ENCODE peak calls at places on chromosomes 2 and 18, in eight cellular contexts. One of them, this sample, is unnamed.
A peak's percentile ranks its signal among the peaks of the same experiment; 100 is the strongest.

GRCh38 chr2:218169757-218170546 is 3.2 kb upstream of the CXCR1 start:
- DNase-seq in activated naive CD4-positive, alpha-beta T cell treated with anti-CD3 and anti-CD28 coated beads, Interleukin-2, amount 10 ng/mL, durations not matched to agents 7 days and 5 days: no peak
- DNase-seq in brain microvascular endothelial cell: no peak
- DNase-seq in RPMI7951: no peak
- DNase-seq in activated CD4-positive, CD25-positive, alpha-beta regulatory T cell treated with anti-CD3 and anti-CD28 coated beads, Interleukin-2, amount 50 U/mL, for 72 hours: no peak
- DNase-seq in CD4-positive, alpha-beta T cell: no peak
- DNase-seq in NCI-H1105: no peak
- DNase-seq in kidney epithelial cell: no peak
- DNase-seq in this sample: no peak

GRCh38 chr2:72745679-72746368 is 80.0 kb downstream of the EXOC6B start:
- DNase-seq in activated naive CD4-positive, alpha-beta T cell treated with anti-CD3 and anti-CD28 coated beads, Interleukin-2, amount 10 ng/mL, durations not matched to agents 7 days and 5 days: no peak
- DNase-seq in brain microvascular endothelial cell: peak; percentile 42
- DNase-seq in RPMI7951: peak; percentile 59
- DNase-seq in activated CD4-positive, CD25-positive, alpha-beta regulatory T cell treated with anti-CD3 and anti-CD28 coated beads, Interleukin-2, amount 50 U/mL, for 72 hours: no peak
- DNase-seq in CD4-positive, alpha-beta T cell: no peak
- DNase-seq in NCI-H1105: peak; percentile 41
- DNase-seq in kidney epithelial cell: no peak
- DNase-seq in this sample: peak; percentile 65

GRCh38 chr18:44742741-44743311 is 62.1 kb downstream of the SETBP1 start:
- DNase-seq in activated naive CD4-positive, alpha-beta T cell treated with anti-CD3 and anti-CD28 coated beads, Interleukin-2, amount 10 ng/mL, durations not matched to agents 7 days and 5 days: no peak
- DNase-seq in brain microvascular endothelial cell: peak; percentile 18
- DNase-seq in RPMI7951: peak; percentile 73
- DNase-seq in activated CD4-positive, CD25-positive, alpha-beta regulatory T cell treated with anti-CD3 and anti-CD28 coated beads, Interleukin-2, amount 50 U/mL, for 72 hours: no peak
- DNase-seq in CD4-positive, alpha-beta T cell: no peak
- DNase-seq in NCI-H1105: peak; percentile 87
- DNase-seq in kidney epithelial cell: peak; percentile 35
- DNase-seq in this sample: no peak

GRCh38 chr2:69097148-69097610 is 84.2 kb downstream of the ANTXR1 start:
- DNase-seq in activated naive CD4-positive, alpha-beta T cell treated with anti-CD3 and anti-CD28 coated beads, Interleukin-2, amount 10 ng/mL, durations not matched to agents 7 days and 5 days: no peak
- DNase-seq in brain microvascular endothelial cell: no peak
- DNase-seq in RPMI7951: peak; percentile 19
- DNase-seq in activated CD4-positive, CD25-positive, alpha-beta regulatory T cell treated with anti-CD3 and anti-CD28 coated beads, Interleukin-2, amount 50 U/mL, for 72 hours: no peak
- DNase-seq in CD4-positive, alpha-beta T cell: no peak
- DNase-seq in NCI-H1105: no peak
- DNase-seq in kidney epithelial cell: no peak
- DNase-seq in this sample: no peak

GRCh38 chr2:234795272-234795920 is 156.4 kb upstream of the SH3BP4 start:
- DNase-seq in activated naive CD4-positive, alpha-beta T cell treated with anti-CD3 and anti-CD28 coated beads, Interleukin-2, amount 10 ng/mL, durations not matched to agents 7 days and 5 days: no peak
- DNase-seq in brain microvascular endothelial cell: peak; percentile 63
- DNase-seq in RPMI7951: peak; percentile 66
- DNase-seq in activated CD4-positive, CD25-positive, alpha-beta regulatory T cell treated with anti-CD3 and anti-CD28 coated beads, Interleukin-2, amount 50 U/mL, for 72 hours: no peak
- DNase-seq in CD4-positive, alpha-beta T cell: no peak
- DNase-seq in NCI-H1105: no peak
- DNase-seq in kidney epithelial cell: no peak
- DNase-seq in this sample: no peak

GRCh38 chr2:160388464-160389263 is 104.9 kb downstream of the RBMS1 start:
- DNase-seq in activated naive CD4-positive, alpha-beta T cell treated with anti-CD3 and anti-CD28 coated beads, Interleukin-2, amount 10 ng/mL, durations not matched to agents 7 days and 5 days: peak; percentile 70
- DNase-seq in brain microvascular endothelial cell: no peak
- DNase-seq in RPMI7951: no peak
- DNase-seq in activated CD4-positive, CD25-positive, alpha-beta regulatory T cell treated with anti-CD3 and anti-CD28 coated beads, Interleukin-2, amount 50 U/mL, for 72 hours: no peak
- DNase-seq in CD4-positive, alpha-beta T cell: peak; percentile 37
- DNase-seq in NCI-H1105: no peak
- DNase-seq in kidney epithelial cell: no peak
- DNase-seq in this sample: no peak

GRCh38 chr2:55048514-55048924 is 1.7 kb downstream of the RTN4 start:
- DNase-seq in activated naive CD4-positive, alpha-beta T cell treated with anti-CD3 and anti-CD28 coated beads, Interleukin-2, amount 10 ng/mL, durations not matched to agents 7 days and 5 days: no peak
- DNase-seq in brain microvascular endothelial cell: no peak
- DNase-seq in RPMI7951: peak; percentile 49
- DNase-seq in activated CD4-positive, CD25-positive, alpha-beta regulatory T cell treated with anti-CD3 and anti-CD28 coated beads, Interleukin-2, amount 50 U/mL, for 72 hours: no peak
- DNase-seq in CD4-positive, alpha-beta T cell: no peak
- DNase-seq in NCI-H1105: no peak
- DNase-seq in kidney epithelial cell: no peak
- DNase-seq in this sample: peak; percentile 62

GRCh38 chr2:235779444-235779896 is 285.6 kb downstream of the AGAP1 start:
- DNase-seq in activated naive CD4-positive, alpha-beta T cell treated with anti-CD3 and anti-CD28 coated beads, Interleukin-2, amount 10 ng/mL, durations not matched to agents 7 days and 5 days: peak; percentile 76
- DNase-seq in brain microvascular endothelial cell: peak; percentile 51
- DNase-seq in RPMI7951: peak; percentile 58
- DNase-seq in activated CD4-positive, CD25-positive, alpha-beta regulatory T cell treated with anti-CD3 and anti-CD28 coated beads, Interleukin-2, amount 50 U/mL, for 72 hours: peak; percentile 67
- DNase-seq in CD4-positive, alpha-beta T cell: peak; percentile 38
- DNase-seq in NCI-H1105: peak; percentile 44
- DNase-seq in kidney epithelial cell: peak; percentile 41
- DNase-seq in this sample: peak; percentile 65

GRCh38 chr2:64866797-64867196 is 122.4 kb upstream of the SLC1A4 start:
- DNase-seq in activated naive CD4-positive, alpha-beta T cell treated with anti-CD3 and anti-CD28 coated beads, Interleukin-2, amount 10 ng/mL, durations not matched to agents 7 days and 5 days: no peak
- DNase-seq in brain microvascular endothelial cell: peak; percentile 96
- DNase-seq in RPMI7951: peak; percentile 99
- DNase-seq in activated CD4-positive, CD25-positive, alpha-beta regulatory T cell treated with anti-CD3 and anti-CD28 coated beads, Interleukin-2, amount 50 U/mL, for 72 hours: no peak
- DNase-seq in CD4-positive, alpha-beta T cell: no peak
- DNase-seq in NCI-H1105: no peak
- DNase-seq in kidney epithelial cell: peak; percentile 66
- DNase-seq in this sample: no peak

GRCh38 chr2:197889041-197889440 is 84.6 kb downstream of the PLCL1 start:
- DNase-seq in activated naive CD4-positive, alpha-beta T cell treated with anti-CD3 and anti-CD28 coated beads, Interleukin-2, amount 10 ng/mL, durations not matched to agents 7 days and 5 days: peak; percentile 42
- DNase-seq in brain microvascular endothelial cell: peak; percentile 55
- DNase-seq in RPMI7951: peak; percentile 19
- DNase-seq in activated CD4-positive, CD25-positive, alpha-beta regulatory T cell treated with anti-CD3 and anti-CD28 coated beads, Interleukin-2, amount 50 U/mL, for 72 hours: no peak
- DNase-seq in CD4-positive, alpha-beta T cell: peak; percentile 21
- DNase-seq in NCI-H1105: no peak
- DNase-seq in kidney epithelial cell: peak; percentile 38
- DNase-seq in this sample: peak; percentile 49

GRCh38 chr18:58892536-58892935 is 27.9 kb downstream of the ZNF532 start:
- DNase-seq in activated naive CD4-positive, alpha-beta T cell treated with anti-CD3 and anti-CD28 coated beads, Interleukin-2, amount 10 ng/mL, durations not matched to agents 7 days and 5 days: no peak
- DNase-seq in brain microvascular endothelial cell: no peak
- DNase-seq in RPMI7951: peak; percentile 24
- DNase-seq in activated CD4-positive, CD25-positive, alpha-beta regulatory T cell treated with anti-CD3 and anti-CD28 coated beads, Interleukin-2, amount 50 U/mL, for 72 hours: no peak
- DNase-seq in CD4-positive, alpha-beta T cell: no peak
- DNase-seq in NCI-H1105: no peak
- DNase-seq in kidney epithelial cell: no peak
- DNase-seq in this sample: no peak

GRCh38 chr2:71614976-71615768 is 161.8 kb downstream of the DYSF start:
- DNase-seq in activated naive CD4-positive, alpha-beta T cell treated with anti-CD3 and anti-CD28 coated beads, Interleukin-2, amount 10 ng/mL, durations not matched to agents 7 days and 5 days: no peak
- DNase-seq in brain microvascular endothelial cell: peak; percentile 35
- DNase-seq in RPMI7951: peak; percentile 88
- DNase-seq in activated CD4-positive, CD25-positive, alpha-beta regulatory T cell treated with anti-CD3 and anti-CD28 coated beads, Interleukin-2, amount 50 U/mL, for 72 hours: peak; percentile 4
- DNase-seq in CD4-positive, alpha-beta T cell: no peak
- DNase-seq in NCI-H1105: no peak
- DNase-seq in kidney epithelial cell: no peak
- DNase-seq in this sample: no peak

GRCh38 chr2:26941486-26941885 is 29.0 kb upstream of the MAPRE3 start:
- DNase-seq in activated naive CD4-positive, alpha-beta T cell treated with anti-CD3 and anti-CD28 coated beads, Interleukin-2, amount 10 ng/mL, durations not matched to agents 7 days and 5 days: no peak
- DNase-seq in brain microvascular endothelial cell: no peak
- DNase-seq in RPMI7951: peak; percentile 92
- DNase-seq in activated CD4-positive, CD25-positive, alpha-beta regulatory T cell treated with anti-CD3 and anti-CD28 coated beads, Interleukin-2, amount 50 U/mL, for 72 hours: no peak
- DNase-seq in CD4-positive, alpha-beta T cell: no peak
- DNase-seq in NCI-H1105: no peak
- DNase-seq in kidney epithelial cell: no peak
- DNase-seq in this sample: no peak

GRCh38 chr18:68448736-68449135 is 266.2 kb downstream of the TMX3 start:
- DNase-seq in activated naive CD4-positive, alpha-beta T cell treated with anti-CD3 and anti-CD28 coated beads, Interleukin-2, amount 10 ng/mL, durations not matched to agents 7 days and 5 days: no peak
- DNase-seq in brain microvascular endothelial cell: peak; percentile 71
- DNase-seq in RPMI7951: peak; percentile 49
- DNase-seq in activated CD4-positive, CD25-positive, alpha-beta regulatory T cell treated with anti-CD3 and anti-CD28 coated beads, Interleukin-2, amount 50 U/mL, for 72 hours: no peak
- DNase-seq in CD4-positive, alpha-beta T cell: no peak
- DNase-seq in NCI-H1105: no peak
- DNase-seq in kidney epithelial cell: no peak
- DNase-seq in this sample: no peak

GRCh38 chr2:129252781-129253460 is 726.5 kb upstream of the RAB6C start:
- DNase-seq in activated naive CD4-positive, alpha-beta T cell treated with anti-CD3 and anti-CD28 coated beads, Interleukin-2, amount 10 ng/mL, durations not matched to agents 7 days and 5 days: no peak
- DNase-seq in brain microvascular endothelial cell: no peak
- DNase-seq in RPMI7951: no peak
- DNase-seq in activated CD4-positive, CD25-positive, alpha-beta regulatory T cell treated with anti-CD3 and anti-CD28 coated beads, Interleukin-2, amount 50 U/mL, for 72 hours: no peak
- DNase-seq in CD4-positive, alpha-beta T cell: no peak
- DNase-seq in NCI-H1105: no peak
- DNase-seq in kidney epithelial cell: no peak
- DNase-seq in this sample: no peak